ENCODE peak calls at places on chromosome 6, in seven cellular contexts. B is neural progenitor cell; Q is hepatocyte; I is tibial nerve; M is lung; G is cardiac muscle cell; H is CD8-positive, alpha-beta T cell. Z is an unnamed sample.

GRCh38 chr6:43868467-43868866 is 98.5 kb downstream of the VEGFA start:
- DNase-seq in B (no peak), Q (no peak), I (no peak), M (no peak), G (no peak), H (no peak), Z (no peak)

GRCh38 chr6:26431258-26432162 is 8.8 kb upstream of the BTN3A3 start:
- DNase-seq in B (no peak), Q (no peak), I (peak; percentile 58), M (no peak), G (no peak), H (no peak), Z (no peak)

GRCh38 chr6:153879826-153880225 is 159.2 kb upstream of the OPRM1 start:
- DNase-seq in B (no peak), Q (no peak), I (no peak), M (no peak), G (no peak), H (no peak), Z (no peak)

GRCh38 chr6:151091571-151091970 is 148.2 kb upstream of the AKAP12 start:
- DNase-seq in B (no peak), Q (no peak), I (no peak), M (no peak), G (no peak), H (no peak), Z (no peak)

GRCh38 chr6:25384967-25385366 is 105.8 kb downstream of the CARMIL1 start:
- DNase-seq in B (no peak), Q (no peak), I (no peak), M (no peak), G (no peak), H (no peak), Z (no peak)

GRCh38 chr6:16150098-16150497 is 21.2 kb downstream of the MYLIP start:
- DNase-seq in B (no peak), Q (no peak), I (no peak), M (no peak), G (no peak), H (no peak), Z (no peak)

GRCh38 chr6:3522561-3523287 is 65.9 kb upstream of the SLC22A23 start:
- DNase-seq in B (no peak), Q (no peak), I (no peak), M (no peak), G (no peak), H (no peak), Z (no peak)

GRCh38 chr6:22320750-22321149 is 23.9 kb upstream of the PRL start:
- DNase-seq in B (no peak), Q (peak; percentile 16), I (no peak), M (no peak), G (no peak), H (no peak), Z (no peak)

GRCh38 chr6:3176562-3177355 is 19.4 kb upstream of the TUBB2A start:
- DNase-seq in B (no peak), Q (peak; percentile 77), I (peak; percentile 22), M (no peak), G (no peak), H (no peak), Z (no peak)

GRCh38 chr6:95658896-95659295 is 81.6 kb downstream of the MANEA start:
- DNase-seq in B (no peak), Q (no peak), I (no peak), M (no peak), G (no peak), H (no peak), Z (no peak)

GRCh38 chr6:114941078-114941477 is 598.3 kb upstream of the HS3ST5 start:
- DNase-seq in B (peak; percentile 85), Q (no peak), I (no peak), M (no peak), G (no peak), H (no peak), Z (no peak)

GRCh38 chr6:142374965-142375733 is 73.3 kb downstream of the ADGRG6 start:
- DNase-seq in B (no peak), Q (peak; percentile 68), I (no peak), M (no peak), G (peak; percentile 43), H (no peak), Z (no peak)

GRCh38 chr6:56570434-56571359 is 72.0 kb downstream of the DST start:
- DNase-seq in B (no peak), Q (peak; percentile 30), I (no peak), M (no peak), G (peak; percentile 34), H (no peak), Z (no peak)

GRCh38 chr6:156938143-156938542 is 161.0 kb downstream of the ARID1B start:
- DNase-seq in B (no peak), Q (no peak), I (no peak), M (no peak), G (no peak), H (no peak), Z (no peak)

GRCh38 chr6:75852721-75853120 is 103.7 kb downstream of the MYO6 start:
- DNase-seq in B (no peak), Q (peak; percentile 16), I (no peak), M (no peak), G (no peak), H (no peak), Z (no peak)

GRCh38 chr6:6880745-6881437 is 226.9 kb upstream of the RREB1 start:
- DNase-seq in B (no peak), Q (no peak), I (no peak), M (no peak), G (no peak), H (no peak), Z (no peak)

GRCh38 chr6:17606606-17607005 is 6.5 kb downstream of the FAM8A1 start:
- DNase-seq in B (no peak), Q (no peak), I (no peak), M (no peak), G (no peak), H (no peak), Z (no peak)
- H3K36me3 ChIP-seq in B (no peaks in the 10 kb centered on the region), Q (no peaks in the 10 kb centered on the region), I (no peaks in the 10 kb centered on the region), M (peaks cover 5% of the 10 kb centered on the region), G (peaks cover 47% of the 10 kb centered on the region), H (peaks cover 18% of the 10 kb centered on the region), Z (no peaks in the 10 kb centered on the region)

GRCh38 chr6:149746147-149746946 is at the start of gene NUP43:
- DNase-seq in B (peak; percentile 92), Q (peak; percentile 92), I (peak; percentile 97), M (peak; percentile 94), G (peak; percentile 93), H (peak; percentile 86), Z (peak; percentile 94)
- TF ChIP-seq CTCF in B (peak; percentile 46), Q (peak; percentile 44), I (peak; percentile 53), M (peak; percentile 19), G (peak; percentile 40), H (peak; percentile 54), Z (peak; percentile 58)

GRCh38 chr6:63576147-63576772 is 4.0 kb downstream of the LOC128125822 start:
- DNase-seq in B (no peak), Q (no peak), I (no peak), M (no peak), G (no peak), H (no peak), Z (no peak)
- H3K36me3 ChIP-seq in B (peaks cover 49% of the 10 kb centered on the region), Q (no peaks in the 10 kb centered on the region), I (no peaks in the 10 kb centered on the region), M (peaks cover 5% of the 10 kb centered on the region), G (peaks cover 47% of the 10 kb centered on the region), H (peaks cover 26% of the 10 kb centered on the region), Z (peaks cover 14% of the 10 kb centered on the region)

GRCh38 chr6:36444470-36444869 is 1.7 kb downstream of the KCTD20 start:
- DNase-seq in B (no peak), Q (peak; percentile 25), I (no peak), M (no peak), G (no peak), H (no peak), Z (no peak)

GRCh38 chr6:36443498-36443844 is 671 bp downstream of the KCTD20 start:
- DNase-seq in B (no peak), Q (no peak), I (no peak), M (no peak), G (no peak), H (no peak), Z (no peak)

GRCh38 chr6:36445651-36446050 is 2.9 kb downstream of the KCTD20 start:
- DNase-seq in B (no peak), Q (no peak), I (no peak), M (no peak), G (no peak), H (no peak), Z (no peak)

GRCh38 chr6:36442671-36443497 is at the start of the genes KCTD20 and PXT1:
- DNase-seq in B (peak; percentile 92), Q (peak; percentile 96), I (peak; percentile 76), M (peak; percentile 88), G (peak; percentile 92), H (peak; percentile 77), Z (peak; percentile 89)

DNA sequence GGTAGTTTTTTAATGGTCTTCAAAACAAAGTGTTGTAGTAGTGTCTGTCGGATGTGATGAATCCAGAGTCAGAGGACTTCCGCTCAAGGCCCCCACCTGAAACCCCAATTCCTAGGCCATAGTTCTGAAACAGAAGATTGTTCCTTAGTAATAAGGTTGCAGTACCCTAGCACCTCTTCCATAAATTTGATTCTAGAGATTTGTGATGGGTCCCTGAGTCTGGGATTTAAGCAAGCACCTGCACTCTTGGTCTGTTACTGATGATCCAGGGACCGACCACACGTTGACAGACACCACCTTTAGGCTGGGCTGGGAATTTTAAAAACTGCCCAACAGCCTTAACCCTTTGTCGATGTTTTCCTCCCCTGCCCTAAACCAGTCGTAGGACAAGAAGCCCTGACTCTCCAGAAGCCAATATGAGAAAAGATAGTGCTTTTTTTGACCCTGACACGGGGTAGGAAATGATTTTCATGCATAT is 1.2 kb downstream of the KCTD20 start:
- DNase-seq in B (peak; percentile 48), Q (peak; percentile 33), I (no peak), M (no peak), G (peak; percentile 44), H (no peak), Z (no peak)
- TF ChIP-seq CTCF in B (peak; percentile 50), Q (peak; percentile 6), I (no peak), M (no peak), G (no peak), H (no peak), Z (no peak)